ENCODE peak calls at places on chromosome X, in seven cellular contexts. S is H1, Y is GM23248, X is IMR-90, H is endodermal cell, T is mammary epithelial cell, I is kidney. O is an unnamed sample. For H3K4me1, the result is how much of the 10 kb centered on the place peaks cover.

GRCh38 chrX:134172588-134173259 is 64.3 kb upstream of the CCDC160 start:
- DNase-seq in X (no peak), S (no peak), Y (peak), I (peak), T (no peak), H (peak), O (no peak)

GRCh38 chrX:149830192-149830873 is 48.6 kb downstream of the MAGEA9 start:
- DNase-seq in S (no peak), H (peak), T (peak), X (peak), I (no peak), Y (peak), O (no peak)

GRCh38 chrX:147917700-147918694 is 6.3 kb downstream of the FMR1 start:
- DNase-seq in T (no peak), I (no peak), X (peak), Y (peak), H (no peak), S (no peak), O (no peak)

GRCh38 chrX:113741744-113742143 is 842.1 kb upstream of the HTR2C start:
- DNase-seq in H (peak), S (no peak), Y (peak), I (no peak), X (no peak), T (peak), O (no peak)

GRCh38 chrX:50103866-50104566 is 96.8 kb downstream of the AKAP4 start:
- DNase-seq in T (no peak), S (no peak), I (no peak), Y (peak), H (no peak), X (no peak), O (no peak)

GRCh38 chrX:69618803-69619202 is 2.9 kb downstream of the EDA start:
- DNase-seq in X (peak), Y (peak), I (no peak), S (no peak), H (no peak), T (no peak), O (peak)

GRCh38 chrX:63812826-63813225 is 27.8 kb upstream of the ARHGEF9 start:
- DNase-seq in Y (no peak), S (no peak), I (no peak), H (no peak), X (no peak), T (no peak), O (no peak)

GRCh38 chrX:145727476-145727875 is 90.2 kb upstream of the SLITRK2 start:
- DNase-seq in T (no peak), I (no peak), Y (no peak), H (no peak), S (no peak), X (no peak), O (no peak)

GRCh38 chrX:153830632-153831434 is 489 bp upstream of the PDZD4 start:
- DNase-seq in X (no peak), Y (peak), S (no peak), H (peak), T (no peak), I (no peak), O (no peak)

GRCh38 chrX:153667931-153668396 is 5.6 kb downstream of the PNCK start:
- DNase-seq in X (peak), I (peak), T (peak), H (peak), Y (peak), S (no peak), O (peak)

GRCh38 chrX:7168366-7168765 is 20.4 kb upstream of the PUDP start:
- DNase-seq in X (no peak), S (no peak), T (no peak), I (no peak), H (no peak), Y (peak), O (no peak)

GRCh38 chrX:19721726-19722370 is 165.6 kb downstream of the SH3KBP1 start:
- DNase-seq in T (no peak), X (no peak), S (no peak), H (no peak), I (no peak), Y (peak), O (no peak)

GRCh38 chrX:133188631-133189030 is 29.5 kb downstream of the TFDP3 start:
- DNase-seq in S (no peak), I (no peak), H (no peak), Y (no peak), X (no peak), T (no peak), O (no peak)

GRCh38 chrX:104113237-104113965 is 1.1 kb downstream of the ZCCHC18 start:
- DNase-seq in I (peak), Y (peak), S (no peak), H (peak), X (peak), T (peak), O (peak)

GRCh38 chrX:154735695-154736393 is 15.0 kb downstream of the GAB3 start:
- DNase-seq in H (no peak), Y (peak), T (peak), S (no peak), I (no peak), X (peak), O (no peak)

GRCh38 chrX:43551590-43551989 is 104.5 kb upstream of the MAOA start:
- DNase-seq in Y (no peak), I (peak), T (no peak), X (no peak), H (peak), S (no peak), O (no peak)

GRCh38 chrX:104255465-104255864 is 732 bp upstream of the ESX1 start:
- DNase-seq in S (no peak), Y (no peak), H (no peak), X (no peak), T (peak), I (no peak), O (no peak)

GRCh38 chrX:152646961-152647360 is 9.3 kb downstream of the GABRQ start:
- DNase-seq in H (no peak), Y (no peak), S (no peak), T (no peak), I (no peak), X (no peak), O (no peak)

GRCh38 chrX:18995216-18995615 is 11.3 kb upstream of the PHKA2 start:
- DNase-seq in I (no peak), T (peak), Y (peak), S (no peak), X (peak), H (no peak), O (no peak)

GRCh38 chrX:50697691-50698090 is 116.3 kb downstream of the SHROOM4 start:
- DNase-seq in Y (peak), I (no peak), X (peak), H (no peak), S (no peak), T (peak), O (no peak)

GRCh38 chrX:103879339-103879738 is 47.3 kb upstream of the RAB9B start:
- DNase-seq in Y (peak), X (peak), T (peak), H (no peak), S (no peak), I (no peak), O (no peak)

GRCh38 chrX:116413273-116413672 is 23.1 kb upstream of the SLC6A14 start:
- DNase-seq in S (no peak), I (no peak), Y (no peak), T (peak), X (no peak), H (no peak), O (no peak)

GRCh38 chrX:53883196-53883595 is 161.1 kb downstream of the PHF8 start:
- DNase-seq in H (no peak), Y (no peak), T (no peak), S (no peak), I (no peak), X (no peak), O (no peak)

GRCh38 chrX:17086317-17086716 is 139.9 kb downstream of the REPS2 start:
- DNase-seq in X (no peak), I (no peak), Y (no peak), S (no peak), H (no peak), T (no peak), O (no peak)

GRCh38 chrX:86171366-86171765 is 23.1 kb downstream of the DACH2 start:
- DNase-seq in H (peak), S (peak), I (no peak), T (peak), Y (peak), X (peak), O (no peak)

GRCh38 chrX:51902651-51903050 is 9.2 kb downstream of the MAGED1 start:
- DNase-seq in X (no peak), T (no peak), H (no peak), Y (no peak), S (no peak), I (no peak), O (no peak)

GRCh38 chrX:74467656-74468055 is 46.4 kb downstream of the SLC16A2 start:
- DNase-seq in Y (no peak), I (no peak), S (no peak), X (no peak), T (peak), H (no peak), O (no peak)

GRCh38 chrX:12979011-12979629 is 4.2 kb downstream of the TMSB4X start:
- DNase-seq in T (no peak), Y (peak), X (no peak), I (no peak), H (no peak), S (no peak), O (no peak)

GRCh38 chrX:12975999-12976558 is 1.2 kb downstream of the TMSB4X start:
- DNase-seq in X (peak), H (peak), T (no peak), S (no peak), I (peak), Y (peak), O (peak)

GRCh38 chrX:12979630-12980015 is 4.7 kb downstream of the TMSB4X start:
- DNase-seq in T (no peak), I (no peak), X (peak), H (no peak), S (no peak), Y (peak), O (no peak)

GRCh38 chrX:12977761-12978204 is 2.9 kb downstream of the TMSB4X start:
- DNase-seq in H (no peak), T (no peak), Y (peak), X (no peak), I (no peak), S (no peak), O (no peak)

GRCh38 chrX:12978205-12979010 is 3.5 kb downstream of the TMSB4X start:
- DNase-seq in X (peak), Y (peak), H (peak), S (no peak), T (peak), I (peak), O (peak)
- H3K4me3 ChIP-seq in X (no peak), Y (peak), H (peak), S (peak), T (no peak), I (no peak), O (peak)

DNA sequence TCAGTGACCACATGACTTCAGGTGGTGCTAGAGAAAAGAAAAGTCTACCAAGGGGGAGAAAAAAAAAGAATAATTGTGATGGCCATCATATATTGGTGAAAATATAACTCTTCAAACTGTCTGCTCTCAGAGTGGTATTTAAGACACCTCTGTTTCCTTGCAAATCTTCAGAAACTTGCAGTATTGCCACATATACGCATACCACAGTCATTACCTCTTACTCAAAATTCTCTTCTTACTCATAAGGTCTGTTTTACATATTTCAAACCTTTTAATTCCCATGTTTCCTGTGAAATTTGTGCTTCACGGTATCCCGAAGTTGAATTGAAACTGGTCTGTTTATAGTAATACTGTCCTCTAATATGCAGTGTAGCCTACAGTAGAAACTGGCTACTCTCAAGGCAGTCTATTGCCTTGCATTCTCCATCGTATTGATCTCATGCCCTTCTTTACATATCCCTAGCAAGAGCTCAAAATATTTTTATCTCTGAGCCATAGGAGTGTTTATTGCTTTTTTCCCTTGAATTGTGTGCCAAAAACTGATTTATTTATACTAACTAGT is 34.7 kb upstream of the LHFPL1 start:
- DNase-seq in I (no peak), X (peak), S (no peak), H (no peak), T (no peak), Y (peak), O (no peak)
- H3K9ac ChIP-seq in I (no peak), X (no peak), S (no peak), H (no peak), T (no peak), Y (no peak), O (no peak)

GRCh38 chrX:120308558-120308957 is 2.7 kb downstream of the TMEM255A start:
- DNase-seq in X (no peak), Y (no peak), I (no peak), H (peak), S (peak), T (no peak), O (no peak)

GRCh38 chrX:120309873-120310730 is 1.2 kb downstream of the TMEM255A start:
- DNase-seq in Y (peak), I (no peak), H (peak), S (no peak), T (no peak), X (no peak), O (peak)

GRCh38 chrX:120308959-120309872 is 2.0 kb downstream of the TMEM255A start:
- DNase-seq in T (peak), S (no peak), H (peak), Y (peak), X (peak), I (peak), O (peak)

GRCh38 chrX:120311632-120312000 is 355 bp upstream of the TMEM255A start:
- DNase-seq in S (no peak), I (no peak), T (no peak), H (no peak), X (no peak), Y (no peak), O (no peak)

DNA sequence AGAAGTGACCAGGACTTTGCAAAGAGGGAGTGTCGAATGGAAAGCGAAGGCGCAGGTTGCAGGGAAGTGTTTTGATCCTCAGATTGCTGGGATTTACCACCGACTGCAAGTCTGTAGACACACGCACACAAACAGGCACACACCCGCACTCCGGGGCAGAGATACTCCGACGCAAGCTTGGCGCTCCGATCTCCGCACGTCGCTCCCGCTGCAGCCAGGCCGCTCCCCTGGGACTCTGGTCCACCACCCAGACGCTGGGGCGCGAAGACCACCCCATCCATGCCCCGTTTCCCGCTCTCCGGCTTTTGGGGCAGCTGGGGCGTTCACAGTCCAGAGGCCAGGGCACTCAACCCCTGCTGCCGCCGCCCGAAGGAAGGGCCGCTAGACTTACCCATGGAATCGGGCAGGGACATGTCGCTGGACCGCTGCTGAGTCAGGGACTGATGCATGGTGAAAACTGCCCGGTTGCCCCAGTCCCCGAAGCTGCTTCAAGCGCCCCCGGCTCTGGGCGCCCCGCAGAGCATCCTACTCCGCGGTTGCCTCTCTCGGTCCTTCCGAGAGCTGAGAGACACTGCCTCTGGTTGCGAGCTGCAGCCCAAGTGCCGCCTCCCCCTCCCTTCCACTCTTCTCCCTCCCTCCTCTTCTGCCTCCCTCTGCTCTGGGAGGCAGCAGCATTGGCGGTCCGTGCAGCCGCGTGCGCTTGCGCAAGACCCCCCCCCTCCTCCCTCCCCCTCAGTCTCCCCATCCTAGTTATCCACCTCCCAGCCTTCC is at the start of gene TMEM255A:
- DNase-seq in X (no peak), Y (peak), H (peak), I (peak), T (no peak), S (no peak), O (no peak)
- H3K4me1 ChIP-seq in X (under half), Y (under half), H (under half), I (under half), T (under half), S (under half), O (under half)

GRCh38 chrX:40224658-40225057 is 126.9 kb upstream of the BCOR start:
- DNase-seq in X (no peak), S (no peak), H (no peak), I (no peak), T (no peak), Y (no peak), O (no peak)
- H3K4me3 ChIP-seq in X (no peak), S (no peak), H (no peak), I (no peak), T (no peak), Y (no peak), O (no peak)

GRCh38 chrX:47560831-47561652 is at the start of gene ARAF:
- DNase-seq in S (peak), I (peak), T (peak), X (peak), H (peak), Y (peak), O (peak)

GRCh38 chrX:47561653-47562151 is 697 bp downstream of the ARAF start:
- DNase-seq in S (no peak), H (no peak), I (no peak), Y (no peak), X (no peak), T (no peak), O (no peak)

GRCh38 chrX:47558436-47558835 is 2.6 kb upstream of the ARAF start:
- DNase-seq in X (no peak), Y (no peak), T (no peak), S (no peak), I (no peak), H (no peak), O (no peak)

GRCh38 chrX:47562615-47563243 is 1.7 kb downstream of the ARAF start:
- DNase-seq in S (no peak), T (no peak), X (no peak), H (peak), I (no peak), Y (peak), O (no peak)

DNA sequence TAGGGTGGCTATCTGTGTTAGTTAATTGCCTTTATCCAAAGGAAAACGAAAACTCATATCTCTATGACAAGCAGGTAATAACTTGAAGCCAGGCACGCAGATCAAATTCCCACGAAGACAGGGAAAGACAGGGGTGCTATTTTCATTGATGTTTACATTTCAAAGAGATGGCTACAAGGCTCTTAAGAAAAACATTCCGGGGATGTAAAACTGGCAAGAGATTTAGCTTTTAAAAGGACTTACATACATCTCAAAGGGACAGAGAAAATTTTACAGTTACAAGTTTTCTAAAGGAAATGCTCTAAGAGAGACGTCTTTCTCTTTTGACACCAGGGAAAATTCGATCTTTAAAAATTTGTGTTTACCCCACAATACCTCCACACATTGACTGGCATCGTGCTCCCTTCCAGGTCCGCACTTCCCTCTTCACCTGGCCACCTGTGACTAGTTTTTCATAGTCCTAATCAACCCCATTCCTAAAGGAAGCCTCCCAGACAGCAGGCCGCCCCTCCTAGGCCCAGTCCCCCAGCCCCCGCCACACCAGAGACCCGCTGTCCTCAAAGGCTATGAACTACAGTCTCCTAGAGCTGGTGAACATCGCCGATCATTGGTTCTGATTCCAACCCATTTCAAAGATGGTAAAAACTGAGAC is 700 bp upstream of the ARAF start:
- DNase-seq in X (peak), T (no peak), I (no peak), S (no peak), H (no peak), Y (no peak), O (no peak)
- H3K9ac ChIP-seq in X (peak), T (peak), I (peak), S (no peak), H (peak), Y (peak), O (peak)

GRCh38 chrX:9530848-9531274 is 66.0 kb downstream of the TBL1X start:
- DNase-seq in T (peak), I (peak), S (peak), Y (peak), H (peak), X (peak), O (peak)
- H3K4me1 ChIP-seq in T (under half), I (under half), S (under half), Y (under half), H (under half), X (under half), O (under half)

DNA sequence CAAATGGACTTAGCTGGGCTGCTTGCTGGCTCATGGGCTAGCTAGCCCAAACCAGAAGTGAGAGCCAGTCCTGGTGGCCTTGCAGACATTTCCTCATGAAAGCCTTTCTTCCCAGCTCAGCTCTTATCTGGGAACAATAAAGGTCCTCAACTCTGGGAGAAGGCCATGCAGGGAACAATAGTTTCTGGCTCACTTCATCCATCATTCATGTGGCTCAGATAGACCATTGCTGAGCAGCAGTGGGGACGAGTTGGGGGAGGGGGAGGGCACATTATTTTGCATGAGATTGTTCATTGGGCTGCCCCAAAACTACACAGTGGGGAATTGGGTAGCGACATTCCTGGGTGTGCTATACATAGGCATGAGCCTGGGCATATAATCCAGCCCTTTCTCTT is 47.6 kb downstream of the NHSL2 start:
- DNase-seq in T (no peak), Y (no peak), X (no peak), H (no peak), I (no peak), S (no peak), O (no peak)
- H3K4me3 ChIP-seq in T (no peak), Y (no peak), X (no peak), H (peak), I (no peak), S (no peak), O (no peak)

O was measured in colonic mucosa.